ENCODE peak calls at places on chromosomes 3 and 15, in eight cellular contexts. One of them, this sample, is unnamed.

GRCh38 chr3:101072299-101072698 is 79.1 kb upstream of the ABI3BP start:
- DNase-seq in psoas muscle: no peak
- DNase-seq in prostate gland: peak; percentile 46
- DNase-seq in left ventricle myocardium inferior: no peak
- DNase-seq in cardiac fibroblast: peak; percentile 76
- DNase-seq in tibial nerve: no peak
- DNase-seq in A549: peak; percentile 16
- DNase-seq in mesothelial cell of epicardium: no peak
- DNase-seq in this sample: no peak

GRCh38 chr15:90184119-90184785 is 16.9 kb upstream of the SEMA4B start:
- DNase-seq in psoas muscle: peak; percentile 91
- DNase-seq in prostate gland: peak; percentile 94
- DNase-seq in left ventricle myocardium inferior: peak; percentile 74
- DNase-seq in cardiac fibroblast: peak; percentile 80
- DNase-seq in tibial nerve: peak; percentile 73
- DNase-seq in A549: peak; percentile 92
- DNase-seq in mesothelial cell of epicardium: no peak
- DNase-seq in this sample: peak; percentile 73

GRCh38 chr3:185422677-185423076 is 59.7 kb downstream of the MAP3K13 start:
- DNase-seq in psoas muscle: no peak
- DNase-seq in prostate gland: no peak
- DNase-seq in left ventricle myocardium inferior: no peak
- DNase-seq in cardiac fibroblast: no peak
- DNase-seq in tibial nerve: no peak
- DNase-seq in A549: no peak
- DNase-seq in mesothelial cell of epicardium: no peak
- DNase-seq in this sample: no peak

GRCh38 chr3:109683746-109684145 is 346.4 kb upstream of the DPPA4 start:
- DNase-seq in psoas muscle: no peak
- DNase-seq in prostate gland: no peak
- DNase-seq in left ventricle myocardium inferior: no peak
- DNase-seq in cardiac fibroblast: peak; percentile 42
- DNase-seq in tibial nerve: no peak
- DNase-seq in A549: no peak
- DNase-seq in mesothelial cell of epicardium: no peak
- DNase-seq in this sample: no peak

GRCh38 chr3:21059409-21059808 is 691.6 kb downstream of the ZNF385D start:
- DNase-seq in psoas muscle: no peak
- DNase-seq in prostate gland: no peak
- DNase-seq in left ventricle myocardium inferior: no peak
- DNase-seq in cardiac fibroblast: no peak
- DNase-seq in tibial nerve: no peak
- DNase-seq in A549: no peak
- DNase-seq in mesothelial cell of epicardium: no peak
- DNase-seq in this sample: no peak

GRCh38 chr3:15973930-15974329 is 176.2 kb upstream of the ANKRD28 start:
- DNase-seq in psoas muscle: no peak
- DNase-seq in prostate gland: no peak
- DNase-seq in left ventricle myocardium inferior: no peak
- DNase-seq in cardiac fibroblast: no peak
- DNase-seq in tibial nerve: no peak
- DNase-seq in A549: no peak
- DNase-seq in mesothelial cell of epicardium: no peak
- DNase-seq in this sample: no peak

GRCh38 chr3:33167284-33167683 is 51.3 kb downstream of the SUSD5 start:
- DNase-seq in psoas muscle: no peak
- DNase-seq in prostate gland: no peak
- DNase-seq in left ventricle myocardium inferior: no peak
- DNase-seq in cardiac fibroblast: no peak
- DNase-seq in tibial nerve: no peak
- DNase-seq in A549: no peak
- DNase-seq in mesothelial cell of epicardium: no peak
- DNase-seq in this sample: no peak

GRCh38 chr3:49255686-49256085 is 21.3 kb downstream of the C3orf62 start:
- DNase-seq in psoas muscle: no peak
- DNase-seq in prostate gland: no peak
- DNase-seq in left ventricle myocardium inferior: no peak
- DNase-seq in cardiac fibroblast: no peak
- DNase-seq in tibial nerve: no peak
- DNase-seq in A549: no peak
- DNase-seq in mesothelial cell of epicardium: no peak
- DNase-seq in this sample: no peak

GRCh38 chr15:70863450-70864218 is 9.7 kb upstream of the LARP6 start:
- DNase-seq in psoas muscle: no peak
- DNase-seq in prostate gland: no peak
- DNase-seq in left ventricle myocardium inferior: no peak
- DNase-seq in cardiac fibroblast: peak; percentile 86
- DNase-seq in tibial nerve: no peak
- DNase-seq in A549: peak; percentile 83
- DNase-seq in mesothelial cell of epicardium: no peak
- DNase-seq in this sample: no peak

GRCh38 chr3:105032541-105032940 is 334.2 kb upstream of the ALCAM start:
- DNase-seq in psoas muscle: no peak
- DNase-seq in prostate gland: no peak
- DNase-seq in left ventricle myocardium inferior: no peak
- DNase-seq in cardiac fibroblast: no peak
- DNase-seq in tibial nerve: no peak
- DNase-seq in A549: no peak
- DNase-seq in mesothelial cell of epicardium: no peak
- DNase-seq in this sample: no peak

GRCh38 chr3:50242371-50242770 is 6.4 kb downstream of the GNAI2 start:
- DNase-seq in psoas muscle: no peak
- DNase-seq in prostate gland: no peak
- DNase-seq in left ventricle myocardium inferior: no peak
- DNase-seq in cardiac fibroblast: no peak
- DNase-seq in tibial nerve: no peak
- DNase-seq in A549: no peak
- DNase-seq in mesothelial cell of epicardium: no peak
- DNase-seq in this sample: peak; percentile 57

GRCh38 chr3:46289961-46290360 is 47.7 kb downstream of the CCR3 start:
- DNase-seq in psoas muscle: no peak
- DNase-seq in prostate gland: no peak
- DNase-seq in left ventricle myocardium inferior: no peak
- DNase-seq in cardiac fibroblast: no peak
- DNase-seq in tibial nerve: no peak
- DNase-seq in A549: no peak
- DNase-seq in mesothelial cell of epicardium: no peak
- DNase-seq in this sample: no peak

GRCh38 chr3:196016485-196016884 is 65.4 kb downstream of the TFRC start:
- DNase-seq in psoas muscle: no peak
- DNase-seq in prostate gland: no peak
- DNase-seq in left ventricle myocardium inferior: no peak
- DNase-seq in cardiac fibroblast: peak; percentile 60
- DNase-seq in tibial nerve: no peak
- DNase-seq in A549: no peak
- DNase-seq in mesothelial cell of epicardium: no peak
- DNase-seq in this sample: no peak

GRCh38 chr3:17942856-17943255 is 200.4 kb upstream of the TBC1D5 start:
- DNase-seq in psoas muscle: no peak
- DNase-seq in prostate gland: no peak
- DNase-seq in left ventricle myocardium inferior: no peak
- DNase-seq in cardiac fibroblast: peak; percentile 16
- DNase-seq in tibial nerve: no peak
- DNase-seq in A549: no peak
- DNase-seq in mesothelial cell of epicardium: no peak
- DNase-seq in this sample: no peak

GRCh38 chr3:50450135-50450911 is 53.1 kb downstream of the CACNA2D2 start:
- DNase-seq in psoas muscle: peak; percentile 81
- DNase-seq in prostate gland: peak; percentile 58
- DNase-seq in left ventricle myocardium inferior: peak; percentile 40
- DNase-seq in cardiac fibroblast: peak; percentile 2
- DNase-seq in tibial nerve: peak; percentile 54
- DNase-seq in A549: no peak
- DNase-seq in mesothelial cell of epicardium: no peak
- DNase-seq in this sample: no peak

GRCh38 chr3:156455839-156456238 is 99.1 kb downstream of the SSR3 start:
- DNase-seq in psoas muscle: no peak
- DNase-seq in prostate gland: no peak
- DNase-seq in left ventricle myocardium inferior: no peak
- DNase-seq in cardiac fibroblast: no peak
- DNase-seq in tibial nerve: no peak
- DNase-seq in A549: no peak
- DNase-seq in mesothelial cell of epicardium: no peak
- DNase-seq in this sample: no peak

GRCh38 chr3:34619990-34620389 is 821.6 kb downstream of the PDCD6IP start:
- DNase-seq in psoas muscle: no peak
- DNase-seq in prostate gland: no peak
- DNase-seq in left ventricle myocardium inferior: no peak
- DNase-seq in cardiac fibroblast: peak; percentile 2
- DNase-seq in tibial nerve: no peak
- DNase-seq in A549: no peak
- DNase-seq in mesothelial cell of epicardium: no peak
- DNase-seq in this sample: no peak

GRCh38 chr15:72591361-72591760 is 63.1 kb upstream of the GOLGA6B start:
- DNase-seq in psoas muscle: no peak
- DNase-seq in prostate gland: no peak
- DNase-seq in left ventricle myocardium inferior: no peak
- DNase-seq in cardiac fibroblast: no peak
- DNase-seq in tibial nerve: no peak
- DNase-seq in A549: no peak
- DNase-seq in mesothelial cell of epicardium: no peak
- DNase-seq in this sample: no peak

GRCh38 chr15:40736575-40736974 is 18.5 kb downstream of the RMDN3 start:
- DNase-seq in psoas muscle: no peak
- DNase-seq in prostate gland: no peak
- DNase-seq in left ventricle myocardium inferior: no peak
- DNase-seq in cardiac fibroblast: no peak
- DNase-seq in tibial nerve: no peak
- DNase-seq in A549: no peak
- DNase-seq in mesothelial cell of epicardium: no peak
- DNase-seq in this sample: no peak

GRCh38 chr3:113151475-113152031 is 59.8 kb upstream of the BOC start:
- DNase-seq in psoas muscle: peak; percentile 63
- DNase-seq in prostate gland: no peak
- DNase-seq in left ventricle myocardium inferior: no peak
- DNase-seq in cardiac fibroblast: no peak
- DNase-seq in tibial nerve: no peak
- DNase-seq in A549: no peak
- DNase-seq in mesothelial cell of epicardium: no peak
- DNase-seq in this sample: no peak

GRCh38 chr15:101105059-101105851 is 146.6 kb downstream of the CHSY1 start:
- DNase-seq in psoas muscle: peak; percentile 37
- DNase-seq in prostate gland: no peak
- DNase-seq in left ventricle myocardium inferior: no peak
- DNase-seq in cardiac fibroblast: no peak
- DNase-seq in tibial nerve: no peak
- DNase-seq in A549: no peak
- DNase-seq in mesothelial cell of epicardium: no peak
- DNase-seq in this sample: no peak

GRCh38 chr3:107524214-107525100 is 1.7 kb downstream of the BBX start:
- DNase-seq in psoas muscle: peak; percentile 77
- DNase-seq in prostate gland: peak; percentile 69
- DNase-seq in left ventricle myocardium inferior: peak; percentile 49
- DNase-seq in cardiac fibroblast: peak; percentile 60
- DNase-seq in tibial nerve: peak; percentile 39
- DNase-seq in A549: no peak
- DNase-seq in mesothelial cell of epicardium: no peak
- DNase-seq in this sample: peak; percentile 51

GRCh38 chr15:88804257-88804656 is 1.0 kb downstream of the ACAN start:
- DNase-seq in psoas muscle: no peak
- DNase-seq in prostate gland: no peak
- DNase-seq in left ventricle myocardium inferior: no peak
- DNase-seq in cardiac fibroblast: no peak
- DNase-seq in tibial nerve: no peak
- DNase-seq in A549: no peak
- DNase-seq in mesothelial cell of epicardium: no peak
- DNase-seq in this sample: no peak

GRCh38 chr15:68982002-68982401 is 32.5 kb upstream of the NOX5 start:
- DNase-seq in psoas muscle: no peak
- DNase-seq in prostate gland: no peak
- DNase-seq in left ventricle myocardium inferior: no peak
- DNase-seq in cardiac fibroblast: no peak
- DNase-seq in tibial nerve: no peak
- DNase-seq in A549: no peak
- DNase-seq in mesothelial cell of epicardium: no peak
- DNase-seq in this sample: no peak

GRCh38 chr3:192915306-192915705 is 2.4 kb downstream of the MB21D2 start:
- DNase-seq in psoas muscle: no peak
- DNase-seq in prostate gland: no peak
- DNase-seq in left ventricle myocardium inferior: no peak
- DNase-seq in cardiac fibroblast: peak; percentile 50
- DNase-seq in tibial nerve: no peak
- DNase-seq in A549: no peak
- DNase-seq in mesothelial cell of epicardium: no peak
- DNase-seq in this sample: peak; percentile 48

GRCh38 chr3:84958495-84959469 is at the start of gene CADM2:
- DNase-seq in psoas muscle: peak; percentile 94
- DNase-seq in prostate gland: peak; percentile 64
- DNase-seq in left ventricle myocardium inferior: peak; percentile 86
- DNase-seq in cardiac fibroblast: peak; percentile 67
- DNase-seq in tibial nerve: peak; percentile 81
- DNase-seq in A549: peak; percentile 92
- DNase-seq in mesothelial cell of epicardium: peak; percentile 79
- DNase-seq in this sample: peak; percentile 96
- TF ChIP-seq CTCF in psoas muscle: peak; percentile 28
- TF ChIP-seq CTCF in prostate gland: no peak
- TF ChIP-seq CTCF in left ventricle myocardium inferior: no peak
- TF ChIP-seq CTCF in cardiac fibroblast: peak; percentile 3
- TF ChIP-seq CTCF in tibial nerve: peak; percentile 53
- TF ChIP-seq CTCF in A549: no peak
- TF ChIP-seq CTCF in mesothelial cell of epicardium: no peak
- TF ChIP-seq CTCF in this sample: peak; percentile 26

DNA sequence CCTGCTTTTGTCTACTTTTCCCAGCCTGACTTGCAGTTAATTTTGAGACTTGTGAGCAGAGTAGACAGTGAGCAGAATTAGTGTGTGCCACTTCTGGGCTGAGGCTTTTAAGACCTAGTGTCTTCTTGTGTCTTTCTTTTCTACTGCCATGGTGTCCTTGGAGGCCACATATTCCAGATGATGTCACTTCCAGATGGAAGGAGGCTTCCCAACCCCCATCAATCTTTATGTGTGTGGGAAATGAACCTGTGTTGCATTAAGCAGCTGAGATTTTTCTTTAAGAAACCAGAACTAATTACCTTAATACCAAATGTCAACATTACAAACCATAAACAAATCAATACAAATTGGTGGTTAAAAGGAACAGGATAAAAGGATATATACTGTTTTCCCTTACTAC is 774.7 kb upstream of the ROBO1 start:
- DNase-seq in psoas muscle: no peak
- DNase-seq in prostate gland: no peak
- DNase-seq in left ventricle myocardium inferior: no peak
- DNase-seq in cardiac fibroblast: no peak
- DNase-seq in tibial nerve: no peak
- DNase-seq in A549: no peak
- DNase-seq in mesothelial cell of epicardium: no peak
- DNase-seq in this sample: no peak
- TF ChIP-seq CTCF in psoas muscle: no peak
- TF ChIP-seq CTCF in prostate gland: no peak
- TF ChIP-seq CTCF in left ventricle myocardium inferior: no peak
- TF ChIP-seq CTCF in cardiac fibroblast: no peak
- TF ChIP-seq CTCF in tibial nerve: no peak
- TF ChIP-seq CTCF in A549: no peak
- TF ChIP-seq CTCF in mesothelial cell of epicardium: no peak
- TF ChIP-seq CTCF in this sample: no peak

GRCh38 chr3:186783731-186784515 is 546 bp downstream of the EIF4A2 start:
- DNase-seq in psoas muscle: peak; percentile 94
- DNase-seq in prostate gland: peak; percentile 84
- DNase-seq in left ventricle myocardium inferior: peak; percentile 88
- DNase-seq in cardiac fibroblast: peak; percentile 76
- DNase-seq in tibial nerve: peak; percentile 74
- DNase-seq in A549: peak; percentile 26
- DNase-seq in mesothelial cell of epicardium: peak; percentile 63
- DNase-seq in this sample: peak; percentile 72
- TF ChIP-seq CTCF in psoas muscle: no peak
- TF ChIP-seq CTCF in prostate gland: no peak
- TF ChIP-seq CTCF in left ventricle myocardium inferior: no peak
- TF ChIP-seq CTCF in cardiac fibroblast: no peak
- TF ChIP-seq CTCF in tibial nerve: no peak
- TF ChIP-seq CTCF in A549: no peak
- TF ChIP-seq CTCF in mesothelial cell of epicardium: no peak
- TF ChIP-seq CTCF in this sample: no peak

GRCh38 chr3:169060037-169060436 is 603.5 kb downstream of the MECOM start:
- DNase-seq in psoas muscle: no peak
- DNase-seq in prostate gland: no peak
- DNase-seq in left ventricle myocardium inferior: no peak
- DNase-seq in cardiac fibroblast: peak; percentile 25
- DNase-seq in tibial nerve: no peak
- DNase-seq in A549: no peak
- DNase-seq in mesothelial cell of epicardium: no peak
- DNase-seq in this sample: no peak
- TF ChIP-seq CTCF in psoas muscle: no peak
- TF ChIP-seq CTCF in prostate gland: no peak
- TF ChIP-seq CTCF in left ventricle myocardium inferior: no peak
- TF ChIP-seq CTCF in cardiac fibroblast: no peak
- TF ChIP-seq CTCF in tibial nerve: no peak
- TF ChIP-seq CTCF in A549: no peak
- TF ChIP-seq CTCF in mesothelial cell of epicardium: no peak
- TF ChIP-seq CTCF in this sample: no peak

This sample was measured in GM13977.